ENCODE peak calls at places on chromosome 13, in six cellular contexts. U, R, N, T, Z and D are unnamed samples.

GRCh38 chr13:113834496-113835200 is 29.2 kb downstream of the GAS6 start:
- DNase-seq in U (no peak), R (no peak), N (no peak), T (no peak), Z (peak; percentile 72), D (no peak)

GRCh38 chr13:42591602-42592001 is 17.6 kb downstream of the TNFSF11 start:
- DNase-seq in U (no peak), R (no peak), N (no peak), T (no peak), Z (no peak), D (no peak)

GRCh38 chr13:106906431-106906996 is 338.6 kb upstream of the ARGLU1 start:
- DNase-seq in U (no peak), R (no peak), N (no peak), T (no peak), Z (no peak), D (no peak)

GRCh38 chr13:36332986-36333385 is 13.2 kb downstream of the SPART start:
- DNase-seq in U (peak; percentile 70), R (no peak), N (peak; percentile 67), T (no peak), Z (no peak), D (no peak)

GRCh38 chr13:62433660-62434059 is 1018.0 kb upstream of the PCDH20 start:
- DNase-seq in U (no peak), R (no peak), N (no peak), T (no peak), Z (no peak), D (no peak)

GRCh38 chr13:108044929-108045328 is 170.4 kb downstream of the LIG4 start:
- DNase-seq in U (no peak), R (no peak), N (no peak), T (no peak), Z (no peak), D (no peak)

GRCh38 chr13:102993348-102993747 is 72.9 kb downstream of the SLC10A2 start:
- DNase-seq in U (no peak), R (no peak), N (no peak), T (no peak), Z (no peak), D (no peak)

GRCh38 chr13:80556291-80556690 is 215.4 kb upstream of the SPRY2 start:
- DNase-seq in U (no peak), R (no peak), N (no peak), T (no peak), Z (no peak), D (no peak)

GRCh38 chr13:47420568-47420967 is 523.7 kb upstream of the HTR2A start:
- DNase-seq in U (peak; percentile 14), R (no peak), N (no peak), T (no peak), Z (no peak), D (no peak)

GRCh38 chr13:103757361-103757760 is 691.1 kb upstream of the SLC10A2 start:
- DNase-seq in U (no peak), R (no peak), N (no peak), T (no peak), Z (no peak), D (no peak)

GRCh38 chr13:57627663-57628062 is 3.9 kb upstream of the PCDH17 start:
- DNase-seq in U (peak; percentile 53), R (no peak), N (no peak), T (no peak), Z (no peak), D (no peak)

GRCh38 chr13:98094678-98095266 is 48.1 kb upstream of the FARP1 start:
- DNase-seq in U (no peak), R (no peak), N (no peak), T (no peak), Z (no peak), D (no peak)

GRCh38 chr13:113585828-113586355 is 1.3 kb downstream of the TFDP1 start:
- DNase-seq in U (peak; percentile 11), R (no peak), N (no peak), T (peak; percentile 14), Z (peak; percentile 37), D (no peak)

GRCh38 chr13:26062853-26063444 is 11.1 kb upstream of the SHISA2 start:
- DNase-seq in U (peak; percentile 66), R (no peak), N (peak; percentile 50), T (no peak), Z (no peak), D (no peak)

GRCh38 chr13:105410602-105411001 is 1124.9 kb downstream of the EFNB2 start:
- DNase-seq in U (peak; percentile 41), R (no peak), N (no peak), T (peak; percentile 18), Z (peak; percentile 42), D (no peak)